ENCODE peak calls at places on chromosomes 1 and 21, in seven cellular contexts. H, J, N, K, S, L and O are unnamed samples.

GRCh38 chr1:242827538-242827937 is 303.0 kb upstream of the PLD5 start:
- DNase-seq in S (no peak), J (no peak), H (no peak), N (no peak), L (no peak), K (no peak), O (peak)

GRCh38 chr21:35779167-35779566 is 281.2 kb downstream of the SETD4 start:
- DNase-seq in N (no peak), H (no peak), S (no peak), J (no peak), L (no peak), K (no peak), O (no peak)

GRCh38 chr1:94335447-94335846 is 82.7 kb upstream of the ABCD3 start:
- DNase-seq in N (no peak), K (no peak), L (no peak), S (no peak), J (no peak), H (no peak), O (no peak)

GRCh38 chr1:118445156-118445555 is 260.1 kb upstream of the SPAG17 start:
- DNase-seq in H (no peak), S (no peak), J (no peak), K (no peak), L (no peak), N (no peak), O (no peak)

GRCh38 chr1:206909167-206909882 is 12.1 kb downstream of the IL24 start:
- DNase-seq in N (no peak), J (peak), H (peak), K (no peak), L (no peak), S (no peak), O (no peak)

GRCh38 chr1:21246905-21247642 is 43.2 kb downstream of the ECE1 start:
- DNase-seq in J (no peak), H (no peak), N (no peak), S (peak), L (no peak), K (no peak), O (no peak)

GRCh38 chr1:213982814-213983588 is 4.8 kb upstream of the PROX1 start:
- DNase-seq in J (no peak), H (no peak), S (peak), N (no peak), L (no peak), K (no peak), O (no peak)

GRCh38 chr21:9741343-9741742 is 780.0 kb upstream of the TPTE start:
- DNase-seq in L (no peak), J (no peak), K (no peak), H (no peak), N (no peak), S (no peak), O (no peak)

GRCh38 chr1:44909949-44910594 is 67.0 kb upstream of the PTCH2 start:
- DNase-seq in S (no peak), K (no peak), H (no peak), J (no peak), L (no peak), N (no peak), O (no peak)

GRCh38 chr1:240020871-240021270 is 70.8 kb upstream of the FMN2 start:
- DNase-seq in H (no peak), L (no peak), K (no peak), N (no peak), J (no peak), S (no peak), O (no peak)

GRCh38 chr1:161013104-161013590 is 7.8 kb downstream of the F11R start:
- DNase-seq in S (no peak), L (no peak), N (no peak), H (peak), K (peak), J (no peak), O (peak)

GRCh38 chr21:31660134-31660565 is 657 bp downstream of the SOD1 start:
- DNase-seq in K (peak), N (no peak), L (peak), J (peak), H (peak), S (peak), O (no peak)

GRCh38 chr1:91724231-91724630 is 161.7 kb downstream of the TGFBR3 start:
- DNase-seq in K (no peak), J (no peak), H (no peak), L (no peak), S (no peak), N (no peak), O (no peak)